ENCODE peak calls at places on chromosomes 6 and 20, in four cellular contexts. X, F, N and Y are unnamed samples.

GRCh38 chr6:15444881-15445280 is 199.0 kb downstream of the JARID2 start:
- DNase-seq in X (no peak), F (peak), N (no peak), Y (no peak)

GRCh38 chr6:42411431-42411830 is 40.3 kb downstream of the TRERF1 start:
- DNase-seq in X (no peak), F (no peak), N (no peak), Y (no peak)

GRCh38 chr6:95601133-95601532 is 23.8 kb downstream of the MANEA start:
- DNase-seq in X (no peak), F (no peak), N (no peak), Y (no peak)

GRCh38 chr6:159305159-159305558 is 136.0 kb downstream of the FNDC1 start:
- DNase-seq in X (no peak), F (no peak), N (no peak), Y (no peak)

GRCh38 chr6:39007575-39007974 is 41.0 kb upstream of the GLP1R start:
- DNase-seq in X (peak), F (no peak), N (no peak), Y (no peak)

GRCh38 chr6:154154389-154154967 is 115.4 kb downstream of the OPRM1 start:
- DNase-seq in X (peak), F (peak), N (no peak), Y (peak)

GRCh38 chr6:33116881-33117711 is 41.3 kb downstream of the HLA-DPB1 start:
- DNase-seq in X (no peak), F (no peak), N (no peak), Y (peak)

GRCh38 chr20:58889334-58890072 is 37.0 kb downstream of the GNAS start:
- DNase-seq in X (no peak), F (no peak), N (no peak), Y (no peak)

GRCh38 chr6:41785689-41786450 is 1.6 kb upstream of the TOMM6 start:
- DNase-seq in X (no peak), F (no peak), N (no peak), Y (peak)

GRCh38 chr6:38068854-38069253 is 249.3 kb downstream of the ZFAND3 start:
- DNase-seq in X (no peak), F (no peak), N (no peak), Y (no peak)

GRCh38 chr20:62527781-62528180 is 52.0 kb upstream of the GATA5 start:
- DNase-seq in X (no peak), F (no peak), N (no peak), Y (no peak)

GRCh38 chr6:72032056-72032455 is 145.7 kb downstream of the RIMS1 start:
- DNase-seq in X (no peak), F (no peak), N (no peak), Y (no peak)

GRCh38 chr6:111782161-111782809 is 91.0 kb downstream of the FYN start:
- DNase-seq in X (no peak), F (no peak), N (no peak), Y (no peak)

GRCh38 chr20:37961016-37961415 is 58.1 kb downstream of the VSTM2L start:
- DNase-seq in X (no peak), F (no peak), N (no peak), Y (no peak)

GRCh38 chr20:32970973-32971300 is 33.3 kb downstream of the SUN5 start:
- DNase-seq in X (no peak), F (no peak), N (no peak), Y (peak)

GRCh38 chr20:58210398-58210747 is 18.1 kb downstream of the ANKRD60 start:
- DNase-seq in X (no peak), F (no peak), N (no peak), Y (no peak)

GRCh38 chr6:170031096-170031471 is 259.8 kb downstream of the DLL1 start:
- DNase-seq in X (no peak), F (no peak), N (no peak), Y (peak)

GRCh38 chr20:47278907-47279348 is 77.6 kb downstream of the ZMYND8 start:
- DNase-seq in X (peak), F (no peak), N (no peak), Y (no peak)

GRCh38 chr6:12036766-12037165 is 24.7 kb downstream of the HIVEP1 start:
- DNase-seq in X (no peak), F (no peak), N (no peak), Y (no peak)

GRCh38 chr20:23159256-23159922 is 73.3 kb upstream of the CD93 start:
- DNase-seq in X (no peak), F (no peak), N (no peak), Y (no peak)
- TF ChIP-seq TCF7 in X (no peak), F (no peak), N (no peak), Y (no peak)

GRCh38 chr6:133774356-133774755 is 114.6 kb upstream of the TCF21 start:
- DNase-seq in X (no peak), F (no peak), N (no peak), Y (no peak)
- TF ChIP-seq TCF7 in X (no peak), F (no peak), N (no peak), Y (no peak)

GRCh38 chr6:56843476-56844349 is 111.2 kb upstream of the BEND6 start:
- DNase-seq in X (peak), F (peak), N (peak), Y (peak)

GRCh38 chr6:56841372-56841749 is 113.5 kb upstream of the BEND6 start:
- DNase-seq in X (no peak), F (no peak), N (no peak), Y (no peak)

GRCh38 chr6:56840467-56841371 is 114.2 kb upstream of the BEND6 start:
- DNase-seq in X (no peak), F (peak), N (no peak), Y (no peak)

GRCh38 chr6:56841751-56842150 is 113.2 kb upstream of the BEND6 start:
- DNase-seq in X (no peak), F (no peak), N (no peak), Y (no peak)

GRCh38 chr6:56842602-56843475 is 112.1 kb upstream of the BEND6 start:
- DNase-seq in X (no peak), F (no peak), N (no peak), Y (peak)
- TF ChIP-seq TCF7 in X (no peak), F (no peak), N (no peak), Y (no peak)

GRCh38 chr6:36068012-36068392 is 40.4 kb downstream of the MAPK14 start:
- DNase-seq in X (no peak), F (no peak), N (no peak), Y (no peak)
- TF ChIP-seq TCF7 in X (no peak), F (no peak), N (no peak), Y (no peak)

GRCh38 chr20:24388828-24389325 is 80.6 kb upstream of the SYNDIG1 start:
- DNase-seq in X (no peak), F (no peak), N (no peak), Y (no peak)

GRCh38 chr20:24395151-24395550 is 74.3 kb upstream of the SYNDIG1 start:
- DNase-seq in X (no peak), F (no peak), N (no peak), Y (no peak)

GRCh38 chr20:24389686-24390085 is 79.7 kb upstream of the SYNDIG1 start:
- DNase-seq in X (no peak), F (no peak), N (no peak), Y (no peak)

GRCh38 chr20:24393903-24394302 is 75.5 kb upstream of the SYNDIG1 start:
- DNase-seq in X (no peak), F (no peak), N (no peak), Y (no peak)

GRCh38 chr20:24392612-24393011 is 76.8 kb upstream of the SYNDIG1 start:
- DNase-seq in X (no peak), F (no peak), N (no peak), Y (no peak)
- TF ChIP-seq TCF7 in X (no peak), F (no peak), N (no peak), Y (no peak)

DNA sequence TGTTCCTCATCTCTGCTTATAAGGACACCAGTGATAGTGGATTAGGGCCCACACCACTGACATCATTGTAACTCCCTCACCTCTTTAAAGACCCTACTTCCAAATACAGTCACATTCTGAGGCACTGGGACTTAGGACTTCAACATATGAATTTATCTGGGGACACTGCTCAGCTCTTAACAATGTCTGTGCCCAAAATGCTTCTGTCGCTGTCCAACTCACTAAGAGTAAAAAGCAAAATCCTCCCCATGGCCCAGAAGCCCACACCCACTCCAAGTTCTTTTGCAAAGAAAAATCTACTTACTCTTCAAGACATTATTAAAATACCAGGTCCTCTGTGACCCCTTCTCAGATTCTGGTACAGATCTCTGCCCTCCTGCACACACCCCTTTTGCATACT is 116.2 kb downstream of the TBC1D7 start:
- DNase-seq in X (no peak), F (no peak), N (no peak), Y (no peak)
- TF ChIP-seq TCF7 in X (no peak), F (no peak), N (no peak), Y (no peak)

GRCh38 chr20:14582855-14583254 is 245.4 kb upstream of the FLRT3 start:
- DNase-seq in X (no peak), F (no peak), N (no peak), Y (no peak)
- TF ChIP-seq TCF7 in X (no peak), F (no peak), N (no peak), Y (no peak)

GRCh38 chr6:67160820-67161219 is 1453.8 kb upstream of the EYS start:
- DNase-seq in X (no peak), F (no peak), N (no peak), Y (no peak)

DNA sequence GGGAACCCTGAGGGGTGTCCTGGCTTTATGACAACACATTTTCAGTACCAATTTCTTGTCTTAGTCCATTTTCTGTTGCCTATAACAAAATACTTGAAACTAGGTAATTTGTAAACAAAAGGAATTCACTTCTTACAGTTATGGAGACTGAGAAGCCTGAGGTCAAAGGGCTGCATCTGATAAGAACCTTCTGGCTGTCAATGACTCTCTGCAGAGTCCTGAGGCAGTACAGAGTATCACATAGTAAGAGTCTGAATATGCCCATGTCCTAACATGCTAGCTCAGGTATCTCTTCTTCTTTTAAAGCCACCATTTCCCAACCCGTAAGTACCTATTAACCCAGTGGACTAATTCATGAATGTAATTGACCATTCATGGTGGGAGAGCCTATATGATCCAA is 1458.6 kb upstream of the EYS start:
- DNase-seq in X (no peak), F (no peak), N (no peak), Y (no peak)
- TF ChIP-seq TCF7 in X (no peak), F (no peak), N (no peak), Y (no peak)

GRCh38 chr6:155245871-155246270 is 17.9 kb upstream of the CLDN20 start:
- DNase-seq in X (no peak), F (no peak), N (no peak), Y (no peak)
- TF ChIP-seq TCF7 in X (no peak), F (no peak), N (no peak), Y (no peak)